ENCODE peak calls at places on chromosomes 5 and 9, in six cellular contexts. G is A549, O is HepG2, R is K562, D is GM12878, I is upper lobe of left lung. F is an unnamed sample. For H3K4me1, the result is how much of the 10 kb centered on the place peaks cover.

GRCh38 chr5:59661306-59661705 is 232.2 kb downstream of the PDE4D start:
- ATAC-seq in G (no peak), O (no peak), R (no peak), D (no peak), I (no peak), F (no peak)

GRCh38 chr9:20990867-20991266 is 40.6 kb downstream of the HACD4 start:
- ATAC-seq in G (no peak), O (no peak), R (no peak), D (no peak), I (peak), F (peak)

GRCh38 chr9:106653111-106653697 is 209.8 kb upstream of the ZNF462 start:
- ATAC-seq in G (no peak), O (no peak), R (no peak), D (no peak), I (no peak), F (no peak)

GRCh38 chr9:97535771-97536170 is 34.3 kb downstream of the TMOD1 start:
- ATAC-seq in G (no peak), O (no peak), R (no peak), D (no peak), I (no peak), F (peak)

GRCh38 chr5:81238460-81238859 is 5.3 kb downstream of the CKMT2 start:
- ATAC-seq in G (no peak), O (no peak), R (no peak), D (no peak), I (no peak), F (no peak)

GRCh38 chr5:45410304-45410995 is 285.7 kb downstream of the HCN1 start:
- ATAC-seq in G (no peak), O (no peak), R (no peak), D (no peak), I (no peak), F (no peak)

GRCh38 chr5:171542504-171543150 is 123.2 kb downstream of the FGF18 start:
- ATAC-seq in G (no peak), O (no peak), R (no peak), D (no peak), I (no peak), F (no peak)

GRCh38 chr9:81814794-81815464 is 113.3 kb upstream of the SPATA31D4 start:
- ATAC-seq in G (no peak), O (peak), R (no peak), D (peak), I (no peak), F (no peak)

GRCh38 chr5:79229357-79230174 is 6.4 kb upstream of the JMY start:
- ATAC-seq in G (no peak), O (no peak), R (peak), D (peak), I (no peak), F (no peak)

GRCh38 chr5:72596956-72597355 is 89.7 kb upstream of the ZNF366 start:
- ATAC-seq in G (no peak), O (no peak), R (peak), D (no peak), I (no peak), F (no peak)

GRCh38 chr9:27600254-27600653 is 27.0 kb upstream of the C9orf72 start:
- ATAC-seq in G (no peak), O (no peak), R (no peak), D (no peak), I (no peak), F (no peak)

GRCh38 chr9:93196095-93197055 is 12.4 kb downstream of the WNK2 start:
- ATAC-seq in G (no peak), O (peak), R (no peak), D (no peak), I (no peak), F (no peak)

GRCh38 chr9:33320230-33320567 is 29.9 kb downstream of the NFX1 start:
- ATAC-seq in G (peak), O (no peak), R (no peak), D (no peak), I (no peak), F (peak)

GRCh38 chr9:97388721-97389238 is 23.1 kb upstream of the TDRD7 start:
- ATAC-seq in G (no peak), O (no peak), R (no peak), D (peak), I (no peak), F (no peak)

GRCh38 chr9:88745281-88746001 is 210.5 kb downstream of the NXNL2 start:
- ATAC-seq in G (no peak), O (no peak), R (no peak), D (no peak), I (no peak), F (peak)

GRCh38 chr5:73183000-73183399 is 10.0 kb downstream of the TMEM174 start:
- ATAC-seq in G (no peak), O (no peak), R (no peak), D (no peak), I (no peak), F (no peak)

GRCh38 chr5:103031607-103032006 is 88.3 kb downstream of the GIN1 start:
- ATAC-seq in G (peak), O (peak), R (peak), D (peak), I (no peak), F (no peak)

GRCh38 chr5:33892419-33893151 is 795 bp upstream of the ADAMTS12 start:
- ATAC-seq in G (peak), O (no peak), R (no peak), D (no peak), I (no peak), F (peak)

GRCh38 chr9:125759812-125760134 is 12.6 kb downstream of the PBX3 start:
- ATAC-seq in G (no peak), O (no peak), R (no peak), D (peak), I (no peak), F (no peak)

GRCh38 chr5:125592856-125593255 is 830.4 kb upstream of the GRAMD2B start:
- ATAC-seq in G (no peak), O (no peak), R (no peak), D (no peak), I (no peak), F (no peak)

GRCh38 chr9:136671254-136671614 is 8.5 kb downstream of the EGFL7 start:
- ATAC-seq in G (peak), O (no peak), R (no peak), D (no peak), I (no peak), F (no peak)

GRCh38 chr5:179833056-179833708 is 12.5 kb downstream of the SQSTM1 start:
- ATAC-seq in G (peak), O (peak), R (no peak), D (no peak), I (peak), F (no peak)

GRCh38 chr9:99167694-99168093 is 54.0 kb downstream of the ALG2 start:
- ATAC-seq in G (no peak), O (no peak), R (no peak), D (peak), I (no peak), F (no peak)

GRCh38 chr9:32351845-32352244 is 32.6 kb upstream of the ACO1 start:
- ATAC-seq in G (peak), O (peak), R (peak), D (peak), I (no peak), F (no peak)

GRCh38 chr5:145680744-145681143 is 154.4 kb downstream of the PRELID2 start:
- ATAC-seq in G (no peak), O (peak), R (no peak), D (no peak), I (no peak), F (no peak)

GRCh38 chr5:173721259-173722232 is 105.1 kb upstream of the BOD1 start:
- ATAC-seq in G (no peak), O (peak), R (no peak), D (no peak), I (no peak), F (no peak)

GRCh38 chr5:159010611-159011497 is 88.9 kb downstream of the EBF1 start:
- ATAC-seq in G (no peak), O (no peak), R (no peak), D (peak), I (no peak), F (peak)

GRCh38 chr5:108884736-108885135 is 137.0 kb downstream of the FER start:
- ATAC-seq in G (no peak), O (no peak), R (no peak), D (no peak), I (no peak), F (peak)

GRCh38 chr5:157866536-157866935 is 7.6 kb upstream of the CLINT1 start:
- ATAC-seq in G (no peak), O (no peak), R (no peak), D (no peak), I (no peak), F (no peak)
- TF ChIP-seq EP300 in G (no peak), O (no peak), R (no peak), D (no peak), I (no peak), F (no peak)

GRCh38 chr5:154522284-154522683 is 44.3 kb upstream of the HAND1 start:
- ATAC-seq in G (no peak), O (no peak), R (no peak), D (no peak), I (no peak), F (no peak)

GRCh38 chr5:154520861-154521453 is 42.9 kb upstream of the HAND1 start:
- ATAC-seq in G (peak), O (peak), R (peak), D (peak), I (peak), F (no peak)

GRCh38 chr5:154523104-154523503 is 45.1 kb upstream of the HAND1 start:
- ATAC-seq in G (no peak), O (no peak), R (no peak), D (no peak), I (no peak), F (no peak)

GRCh38 chr5:154523704-154524103 is 45.7 kb upstream of the HAND1 start:
- ATAC-seq in G (no peak), O (peak), R (peak), D (no peak), I (no peak), F (no peak)

DNA sequence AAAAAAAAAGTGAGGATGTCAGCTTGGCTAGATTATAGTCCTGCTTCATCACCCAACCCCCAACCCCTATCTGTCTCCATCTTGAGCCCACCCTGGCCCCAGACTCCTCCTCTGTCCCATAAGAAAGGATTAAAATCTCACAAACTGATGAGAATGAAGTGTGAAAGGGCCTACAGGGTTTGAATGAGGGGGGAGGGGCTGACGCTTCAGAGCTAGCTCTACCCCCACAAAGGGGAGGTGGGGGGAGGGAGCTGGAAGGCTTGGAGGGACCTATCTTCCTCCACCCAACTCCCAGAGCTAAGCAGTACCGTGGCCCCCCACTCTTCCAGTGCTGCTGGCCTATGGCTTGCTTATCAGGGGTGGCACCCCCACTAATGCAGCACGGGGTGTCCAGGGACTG is 43.7 kb upstream of the HAND1 start:
- ATAC-seq in G (no peak), O (no peak), R (no peak), D (no peak), I (no peak), F (no peak)
- H3K4me1 ChIP-seq in G (under half), O (under half), R (under half), D (under half), I (under half), F (under half)

GRCh38 chr5:35617435-35618296 is at the start of gene SPEF2:
- ATAC-seq in G (peak), O (peak), R (peak), D (peak), I (peak), F (peak)
- TF ChIP-seq POLR2A in G (no peak), O (no peak), R (no peak), D (no peak), I (no peak), F (no peak)

GRCh38 chr5:68950111-68950510 is 143.7 kb upstream of the SLC30A5 start:
- ATAC-seq in G (no peak), O (no peak), R (no peak), D (no peak), I (peak), F (no peak)
- TF ChIP-seq EP300 in G (no peak), O (no peak), R (no peak), D (no peak), I (no peak), F (no peak)

DNA sequence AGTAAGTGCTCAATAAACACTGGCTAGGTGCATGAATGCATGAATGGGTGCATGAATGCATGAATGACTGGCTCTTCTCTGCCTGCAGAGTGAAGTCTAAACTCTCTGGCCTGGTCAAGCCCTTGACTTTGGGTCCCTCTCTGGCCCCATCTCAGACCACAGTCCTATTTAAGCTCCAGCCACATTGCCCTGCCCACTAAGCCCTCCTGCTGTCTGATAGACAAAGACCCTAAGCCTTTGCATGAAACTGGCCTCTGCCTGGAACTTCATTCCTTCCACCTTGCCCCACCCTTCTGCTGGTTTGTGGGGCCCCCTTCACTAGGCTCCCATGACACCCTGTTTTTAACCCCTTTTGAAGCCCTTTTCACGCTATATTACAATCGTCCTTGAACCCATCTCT is 202.4 kb downstream of the TTLL11 start:
- ATAC-seq in G (no peak), O (no peak), R (no peak), D (no peak), I (no peak), F (no peak)
- H3K4me1 ChIP-seq in G (under half), O (under half), R (under half), D (under half), I (under half), F (under half)

DNA sequence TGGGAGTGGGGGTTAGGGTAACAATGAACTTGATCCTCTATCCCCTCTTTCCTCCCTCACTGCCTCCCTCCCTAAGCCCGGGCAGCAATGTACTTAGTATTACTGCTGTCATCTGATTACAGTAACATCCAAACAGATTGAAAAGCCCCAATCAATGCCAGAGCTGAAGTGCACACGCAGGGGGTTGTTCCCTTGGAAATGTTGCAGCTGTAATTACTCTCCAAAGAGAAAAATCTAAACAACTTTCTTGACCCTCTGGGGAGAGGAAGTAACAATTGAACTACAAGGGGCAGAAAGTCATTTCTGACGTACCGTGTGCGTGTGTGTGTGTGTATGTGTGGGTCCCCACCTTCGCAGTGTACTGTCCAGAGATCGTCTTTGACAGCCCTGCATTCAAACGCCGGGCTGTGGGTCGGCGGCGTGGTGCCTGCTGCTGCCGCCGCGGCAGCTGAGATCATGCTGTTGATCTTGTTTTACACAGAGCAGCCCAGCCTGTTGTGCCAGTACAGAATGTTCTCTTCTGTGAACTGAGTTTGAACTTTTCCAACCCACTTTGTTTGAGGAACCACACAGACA is 66.0 kb upstream of the KLF9 start:
- ATAC-seq in G (no peak), O (peak), R (no peak), D (no peak), I (peak), F (peak)
- TF ChIP-seq POLR2A in G (no peak), O (no peak), R (no peak), D (no peak), I (peak), F (peak)

GRCh38 chr5:14413331-14413750 is 168.3 kb upstream of the OTULINL start:
- ATAC-seq in G (no peak), O (no peak), R (no peak), D (no peak), I (no peak), F (no peak)

GRCh38 chr5:14407746-14408175 is 173.8 kb upstream of the OTULINL start:
- ATAC-seq in G (no peak), O (no peak), R (no peak), D (no peak), I (no peak), F (peak)

GRCh38 chr5:14407051-14407450 is 174.5 kb upstream of the OTULINL start:
- ATAC-seq in G (no peak), O (no peak), R (no peak), D (no peak), I (no peak), F (no peak)

GRCh38 chr5:14410942-14411258 is 170.7 kb upstream of the OTULINL start:
- ATAC-seq in G (no peak), O (no peak), R (no peak), D (no peak), I (no peak), F (peak)

GRCh38 chr5:14410068-14410941 is 171.3 kb upstream of the OTULINL start:
- ATAC-seq in G (no peak), O (no peak), R (peak), D (no peak), I (no peak), F (peak)
- TF ChIP-seq EP300 in G (no peak), O (no peak), R (no peak), D (no peak), I (no peak), F (no peak)

F was measured in gastroesophageal sphincter.